ENCODE peak calls at places on chromosomes 16 and 17, in four cellular contexts. D, X, S and K are unnamed samples.

GRCh38 chr16:64627288-64627687 is 494.6 kb downstream of the CDH11 start:
- DNase-seq in D (no peak), X (no peak), S (no peak), K (no peak)

GRCh38 chr17:16283705-16284104 is 66.7 kb downstream of the PIGL start:
- DNase-seq in D (no peak), X (no peak), S (no peak), K (no peak)

GRCh38 chr17:42686520-42687137 is 4.3 kb downstream of the CNTNAP1 start:
- DNase-seq in D (no peak), X (no peak), S (peak), K (no peak)

GRCh38 chr16:72033437-72033836 is 20.9 kb upstream of the HP start:
- DNase-seq in D (no peak), X (no peak), S (no peak), K (no peak)

GRCh38 chr17:78137392-78138203 is 7.0 kb downstream of the TMC8 start:
- DNase-seq in D (no peak), X (no peak), S (peak), K (no peak)

GRCh38 chr17:58279736-58280479 is 827 bp downstream of the MPO start:
- DNase-seq in D (no peak), X (no peak), S (peak), K (no peak)

GRCh38 chr17:70603226-70603625 is 433.9 kb downstream of the KCNJ2 start:
- DNase-seq in D (no peak), X (no peak), S (no peak), K (no peak)

GRCh38 chr17:74133726-74134125 is 69.8 kb upstream of the RPL38 start:
- DNase-seq in D (no peak), X (no peak), S (no peak), K (no peak)

GRCh38 chr17:43723697-43724359 is 34.8 kb downstream of the SOST start:
- DNase-seq in D (no peak), X (peak), S (no peak), K (peak)

GRCh38 chr16:29824589-29825144 is 4.4 kb downstream of the MVP start:
- DNase-seq in D (no peak), X (no peak), S (no peak), K (peak)

GRCh38 chr17:58330544-58330996 is 2.0 kb upstream of the TSPOAP1 start:
- DNase-seq in D (no peak), X (no peak), S (peak), K (no peak)

GRCh38 chr16:49021136-49021535 is 260.5 kb downstream of the CBLN1 start:
- DNase-seq in D (no peak), X (no peak), S (peak), K (no peak)
- TF ChIP-seq PBX3 in D (no peak), X (no peak), S (peak), K (no peak)

GRCh38 chr17:29051194-29051593 is 8.3 kb downstream of the PIPOX start:
- DNase-seq in D (no peak), X (no peak), S (no peak), K (no peak)

GRCh38 chr17:29050176-29050575 is 7.2 kb downstream of the PIPOX start:
- DNase-seq in D (no peak), X (no peak), S (no peak), K (no peak)

GRCh38 chr17:29048440-29049360 is 5.8 kb downstream of the PIPOX start:
- DNase-seq in D (no peak), X (no peak), S (peak), K (no peak)

GRCh38 chr17:29051731-29052130 is 8.8 kb downstream of the PIPOX start:
- DNase-seq in D (no peak), X (no peak), S (no peak), K (no peak)

GRCh38 chr17:29049541-29050150 is 6.7 kb downstream of the PIPOX start:
- DNase-seq in D (no peak), X (no peak), S (peak), K (no peak)
- TF ChIP-seq EP300 in D (no peak), X (no peak), S (peak), K (no peak)

GRCh38 chr17:35903451-35903850 is 23.3 kb upstream of the CCL5 start:
- DNase-seq in D (no peak), X (no peak), S (no peak), K (no peak)
- TF ChIP-seq REST in D (no peak), X (no peak), S (no peak), K (no peak)

GRCh38 chr16:15553313-15554088 is 89.5 kb downstream of the MARF1 start:
- DNase-seq in D (no peak), X (no peak), S (no peak), K (no peak)
- TF ChIP-seq PBX3 in D (no peak), X (no peak), S (no peak), K (no peak)

GRCh38 chr17:81468111-81468764 is 44.4 kb downstream of the ACTG1 start:
- DNase-seq in D (no peak), X (peak), S (no peak), K (no peak)
- TF ChIP-seq EP300 in D (no peak), X (no peak), S (no peak), K (no peak)